ENCODE peak calls at places on chromosomes 5 and 9, in six cellular contexts. V is neural crest cell, Q is AG10803, B is fibroblast of pulmonary artery, T is mucosa of descending colon, M is GM12865. A is an unnamed sample.
A peak's percentile ranks its signal among the peaks of the same experiment; 100 is the strongest.

GRCh38 chr5:149271717-149272558 is at the start of gene AFAP1L1:
- DNase-seq in V (peak; percentile 29), Q (peak; percentile 49), B (peak; percentile 59), T (peak; percentile 65), M (no peak), A (peak; percentile 55)

GRCh38 chr9:133276923-133277322 is 1.9 kb upstream of the ABO start:
- DNase-seq in V (no peak), Q (no peak), B (no peak), T (no peak), M (no peak), A (no peak)

GRCh38 chr9:22216730-22217160 is 207.6 kb upstream of the CDKN2B start:
- DNase-seq in V (no peak), Q (peak; percentile 82), B (peak; percentile 40), T (no peak), M (no peak), A (peak; percentile 63)

GRCh38 chr5:29588276-29588675 is 1605.2 kb upstream of the CDH6 start:
- DNase-seq in V (no peak), Q (no peak), B (no peak), T (no peak), M (no peak), A (no peak)

GRCh38 chr5:57683036-57683600 is 200.5 kb upstream of the ACTBL2 start:
- DNase-seq in V (no peak), Q (peak; percentile 2), B (peak; percentile 48), T (no peak), M (no peak), A (peak; percentile 73)

GRCh38 chr5:154851351-154851750 is 948 bp upstream of the FAXDC2 start:
- DNase-seq in V (no peak), Q (no peak), B (no peak), T (no peak), M (no peak), A (no peak)

GRCh38 chr9:114465906-114466900 is 39.1 kb downstream of the WHRN start:
- DNase-seq in V (no peak), Q (no peak), B (no peak), T (no peak), M (no peak), A (no peak)

GRCh38 chr5:34505731-34506130 is 150.4 kb upstream of the RAI14 start:
- DNase-seq in V (no peak), Q (no peak), B (no peak), T (no peak), M (no peak), A (no peak)

GRCh38 chr5:56305551-56305950 is 72.4 kb upstream of the ANKRD55 start:
- DNase-seq in V (no peak), Q (peak; percentile 62), B (no peak), T (no peak), M (no peak), A (no peak)

GRCh38 chr5:56301041-56301440 is 67.9 kb upstream of the ANKRD55 start:
- DNase-seq in V (no peak), Q (no peak), B (peak; percentile 25), T (no peak), M (no peak), A (peak; percentile 95)

GRCh38 chr5:56305001-56305400 is 71.9 kb upstream of the ANKRD55 start:
- DNase-seq in V (no peak), Q (peak; percentile 36), B (no peak), T (no peak), M (no peak), A (no peak)

GRCh38 chr5:56302027-56302426 is 68.9 kb upstream of the ANKRD55 start:
- DNase-seq in V (no peak), Q (no peak), B (peak; percentile 24), T (no peak), M (no peak), A (peak; percentile 8)

DNA sequence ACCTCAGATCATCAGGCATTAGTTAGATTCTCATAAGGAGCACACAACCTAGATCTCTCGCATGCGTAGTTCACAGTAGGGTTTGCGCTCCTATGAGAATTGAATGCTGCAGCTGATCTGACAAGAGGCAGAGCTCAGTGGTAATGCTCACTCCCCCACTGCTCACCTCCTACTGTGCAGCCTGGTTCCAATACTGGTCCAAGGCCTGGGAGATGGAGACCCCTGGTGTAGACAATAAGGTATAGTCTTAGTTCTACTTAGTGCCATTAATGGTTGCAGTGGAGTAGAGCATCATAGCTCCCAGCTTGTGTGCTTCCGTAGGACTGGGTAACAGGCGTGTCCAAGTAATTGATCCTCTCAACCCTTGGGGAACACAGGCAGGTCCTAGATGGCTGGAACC is 70.4 kb upstream of the ANKRD55 start:
- DNase-seq in V (no peak), Q (no peak), B (no peak), T (no peak), M (no peak), A (no peak)
- TF ChIP-seq CTCF in V (no peak), Q (no peak), B (no peak), T (no peak), M (no peak), A (no peak)

GRCh38 chr5:53333160-53333559 is 147.3 kb upstream of the FST start:
- DNase-seq in V (no peak), Q (peak; percentile 94), B (peak; percentile 71), T (no peak), M (no peak), A (peak; percentile 63)
- TF ChIP-seq CTCF in V (no peak), Q (no peak), B (no peak), T (no peak), M (no peak), A (no peak)

GRCh38 chr5:132736853-132737833 is at the start of gene KIF3A:
- DNase-seq in V (peak; percentile 94), Q (peak; percentile 92), B (peak; percentile 96), T (peak; percentile 99), M (peak; percentile 99), A (peak; percentile 100)
- TF ChIP-seq CTCF in V (peak; percentile 34), Q (no peak), B (no peak), T (no peak), M (peak; percentile 0), A (no peak)

DNA sequence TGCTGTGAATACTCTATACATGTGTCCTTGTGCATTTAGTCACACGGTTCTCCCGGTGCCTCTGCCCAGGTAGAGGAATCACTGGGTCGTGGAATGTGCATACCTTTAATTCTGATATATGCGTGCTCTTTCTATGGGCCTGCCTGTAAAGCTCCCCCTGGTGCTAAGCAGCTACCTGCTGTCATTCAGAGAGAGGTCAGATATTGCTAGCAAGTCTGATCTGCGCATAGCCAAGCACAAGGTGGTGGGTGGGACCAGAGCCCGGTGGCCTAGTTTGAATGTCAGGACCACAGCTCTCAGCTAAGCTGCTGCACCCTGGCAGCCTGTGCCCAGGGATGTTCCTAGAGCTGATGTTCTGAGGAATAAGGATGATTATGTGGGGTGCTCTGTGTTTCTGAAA is 33.4 kb downstream of the TJP2 start:
- DNase-seq in V (no peak), Q (no peak), B (no peak), T (no peak), M (peak; percentile 30), A (no peak)
- TF ChIP-seq CTCF in V (no peak), Q (no peak), B (no peak), T (no peak), M (peak; percentile 4), A (no peak)

GRCh38 chr9:85501474-85501873 is 240.3 kb downstream of the AGTPBP1 start:
- DNase-seq in V (no peak), Q (no peak), B (no peak), T (no peak), M (no peak), A (no peak)

GRCh38 chr9:85505612-85506011 is 236.1 kb downstream of the AGTPBP1 start:
- DNase-seq in V (no peak), Q (no peak), B (no peak), T (no peak), M (no peak), A (no peak)

GRCh38 chr9:85508616-85509015 is 233.1 kb downstream of the AGTPBP1 start:
- DNase-seq in V (no peak), Q (no peak), B (peak; percentile 17), T (no peak), M (no peak), A (peak; percentile 59)

DNA sequence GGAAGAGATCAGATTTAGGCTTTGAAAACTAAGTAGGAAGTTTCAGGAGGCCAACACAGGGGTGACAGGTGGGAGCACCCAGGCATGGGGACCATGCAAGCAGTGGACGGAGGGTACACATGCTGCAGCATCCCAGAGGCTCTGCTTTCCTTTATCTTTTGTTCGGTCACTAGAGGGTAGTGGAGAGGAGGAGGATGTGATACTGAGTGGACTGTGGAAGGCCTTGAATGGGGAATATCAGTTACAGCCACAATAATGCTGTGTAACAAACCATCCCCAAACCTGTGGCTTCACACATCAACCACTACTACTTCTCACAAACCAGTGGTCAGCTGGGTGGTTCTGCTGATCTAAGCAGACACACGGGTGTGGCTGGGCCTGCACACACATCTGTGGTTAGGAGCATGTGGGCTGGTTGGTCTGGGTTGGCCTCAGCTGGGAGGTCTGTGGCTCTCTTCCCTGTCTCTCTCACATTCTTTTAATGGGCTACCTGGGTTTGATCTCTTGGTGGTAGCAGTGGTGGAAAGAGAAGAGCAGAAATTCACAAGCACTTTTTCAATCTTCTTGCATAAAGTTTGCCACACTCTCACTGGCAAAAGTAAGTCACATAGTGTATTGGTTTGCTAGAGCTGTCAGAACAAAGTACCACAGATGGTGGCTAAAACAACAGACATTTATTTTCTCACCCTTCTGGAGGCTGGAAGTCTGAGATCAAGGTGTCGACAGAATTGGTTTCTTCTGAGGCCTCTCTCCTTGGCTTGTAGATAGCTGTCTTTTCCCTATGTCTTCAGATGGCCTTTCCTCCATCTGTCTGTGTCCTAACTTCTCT is 238.7 kb downstream of the AGTPBP1 start:
- DNase-seq in V (no peak), Q (no peak), B (no peak), T (no peak), M (peak; percentile 50), A (no peak)
- TF ChIP-seq CTCF in V (no peak), Q (no peak), B (no peak), T (no peak), M (no peak), A (no peak)

GRCh38 chr9:137052998-137053943 is 590 bp downstream of the ENTPD2 start:
- DNase-seq in V (no peak), Q (no peak), B (no peak), T (no peak), M (no peak), A (no peak)
- TF ChIP-seq CTCF in V (no peak), Q (no peak), B (no peak), T (no peak), M (no peak), A (no peak)

GRCh38 chr5:160047362-160047761 is 38.4 kb downstream of the TTC1 start:
- DNase-seq in V (no peak), Q (peak; percentile 46), B (no peak), T (no peak), M (no peak), A (no peak)

GRCh38 chr5:160040471-160040835 is 31.5 kb downstream of the TTC1 start:
- DNase-seq in V (no peak), Q (no peak), B (no peak), T (no peak), M (no peak), A (no peak)

GRCh38 chr5:160045004-160045403 is 36.1 kb downstream of the TTC1 start:
- DNase-seq in V (no peak), Q (peak; percentile 51), B (no peak), T (no peak), M (no peak), A (no peak)

GRCh38 chr5:160039810-160040470 is 31.0 kb downstream of the TTC1 start:
- DNase-seq in V (no peak), Q (no peak), B (peak; percentile 50), T (no peak), M (no peak), A (peak; percentile 31)

DNA sequence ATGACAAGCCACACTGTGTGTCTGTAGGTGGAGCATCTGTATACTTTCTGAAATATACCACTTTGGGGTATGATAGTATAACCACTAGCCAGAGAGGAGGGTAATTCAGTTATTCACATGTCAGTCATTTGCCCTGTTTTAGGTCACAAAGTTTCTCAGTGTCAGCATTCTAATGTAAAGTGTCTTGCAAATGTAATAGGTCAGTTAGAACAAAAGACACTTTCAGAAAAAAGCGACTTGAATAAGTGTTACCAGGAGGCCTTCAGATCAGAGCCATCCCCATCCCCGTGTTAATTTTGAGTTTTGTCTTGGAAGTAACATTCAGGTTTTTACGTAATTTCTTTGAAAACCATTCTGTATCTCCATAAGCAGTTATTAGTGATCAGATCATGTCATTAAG is 33.7 kb downstream of the TTC1 start:
- DNase-seq in V (no peak), Q (no peak), B (no peak), T (no peak), M (no peak), A (no peak)
- TF ChIP-seq CTCF in V (no peak), Q (no peak), B (no peak), T (no peak), M (no peak), A (no peak)

A was measured in MCF 10A.